ENCODE peak calls at places on chromosomes 11 and 22, in eight cellular contexts. K is mammary epithelial cell, E is brain microvascular endothelial cell, W is IMR-90, F is stomach, V is GM12865, O is right atrium auricular region, M is fibroblast of lung. Y is an unnamed sample.

GRCh38 chr11:125224391-125225015 is 60.0 kb downstream of the PKNOX2 start:
- DNase-seq in O (peak; percentile 73), E (peak; percentile 51), W (peak; percentile 23), V (no peak), F (peak; percentile 40), M (peak; percentile 60), K (peak; percentile 4), Y (no peak)

GRCh38 chr11:4076774-4077173 is 17.8 kb upstream of the RRM1 start:
- DNase-seq in M (no peak), E (no peak), V (no peak), W (no peak), O (no peak), K (no peak), F (no peak), Y (no peak)

GRCh38 chr11:14081541-14082211 is 119.2 kb downstream of the SPON1 start:
- DNase-seq in E (no peak), O (no peak), V (no peak), W (no peak), F (no peak), K (no peak), M (no peak), Y (no peak)

GRCh38 chr11:26025680-26026079 is 306.2 kb upstream of the ANO3 start:
- DNase-seq in W (peak; percentile 3), K (peak; percentile 4), O (no peak), F (no peak), M (peak; percentile 41), V (no peak), E (peak; percentile 5), Y (no peak)

GRCh38 chr11:85316967-85317366 is 310.2 kb downstream of the DLG2 start:
- DNase-seq in F (no peak), O (no peak), M (no peak), E (no peak), W (no peak), V (peak; percentile 83), K (no peak), Y (no peak)

GRCh38 chr11:11148104-11148509 is 204.9 kb downstream of the CSNK2A3 start:
- DNase-seq in V (peak; percentile 38), K (peak; percentile 65), O (peak; percentile 87), F (no peak), E (peak; percentile 83), W (peak; percentile 74), M (peak; percentile 85), Y (peak; percentile 79)

GRCh38 chr11:9493492-9493891 is 32.7 kb downstream of the ZNF143 start:
- DNase-seq in O (no peak), E (no peak), W (no peak), V (no peak), F (no peak), M (no peak), K (no peak), Y (no peak)

GRCh38 chr11:70952171-70952570 is 300.2 kb downstream of the SHANK2 start:
- DNase-seq in V (no peak), F (no peak), M (no peak), K (no peak), O (no peak), W (no peak), E (no peak), Y (no peak)

GRCh38 chr22:33785283-33785991 is 134.8 kb downstream of the LARGE1 start:
- DNase-seq in F (no peak), K (peak; percentile 91), E (peak; percentile 66), M (peak; percentile 46), V (peak; percentile 79), O (no peak), W (peak; percentile 88), Y (peak; percentile 39)

GRCh38 chr22:37815593-37815992 is 7.6 kb upstream of the GALR3 start:
- DNase-seq in O (no peak), E (no peak), M (no peak), W (no peak), V (no peak), F (no peak), K (no peak), Y (no peak)

GRCh38 chr22:19679476-19680099 is 34.7 kb upstream of the SEPTIN5 start:
- DNase-seq in M (no peak), K (no peak), F (peak; percentile 60), W (no peak), O (no peak), V (peak; percentile 15), E (no peak), Y (no peak)

GRCh38 chr11:61082931-61083531 is 19.3 kb upstream of the CD5 start:
- DNase-seq in W (no peak), E (no peak), F (no peak), O (no peak), V (no peak), M (no peak), K (no peak), Y (no peak)

GRCh38 chr11:36122715-36123114 is 166.5 kb downstream of the COMMD9 start:
- DNase-seq in M (peak; percentile 18), K (peak; percentile 7), V (no peak), W (no peak), O (no peak), F (no peak), E (no peak), Y (no peak)

GRCh38 chr22:47047321-47048122 is 285.1 kb downstream of the TBC1D22A start:
- DNase-seq in K (no peak), M (no peak), W (no peak), O (no peak), F (no peak), E (no peak), V (no peak), Y (no peak)

GRCh38 chr11:35752115-35752514 is 89.5 kb downstream of the TRIM44 start:
- DNase-seq in O (no peak), V (no peak), F (no peak), K (no peak), E (peak; percentile 5), M (no peak), W (peak; percentile 18), Y (no peak)

GRCh38 chr11:57471496-57471895 is 11.2 kb downstream of the RTN4RL2 start:
- DNase-seq in O (no peak), V (no peak), W (no peak), M (no peak), K (peak; percentile 18), F (peak; percentile 61), E (no peak), Y (no peak)

GRCh38 chr11:31702966-31703365 is 108.2 kb downstream of the PAX6 start:
- DNase-seq in E (peak; percentile 24), M (peak; percentile 21), K (no peak), W (peak; percentile 67), F (no peak), O (no peak), V (no peak), Y (no peak)

GRCh38 chr11:82864268-82864667 is 36.0 kb downstream of the PRCP start:
- DNase-seq in F (peak; percentile 42), V (peak; percentile 52), K (peak; percentile 43), W (peak; percentile 41), O (peak; percentile 70), E (peak; percentile 45), M (peak; percentile 90), Y (peak; percentile 31)

GRCh38 chr11:74957937-74958629 is 9.0 kb downstream of the SPCS2 start:
- DNase-seq in O (no peak), V (no peak), F (no peak), E (no peak), W (no peak), M (no peak), K (no peak), Y (no peak)

GRCh38 chr11:74952752-74953151 is 3.7 kb downstream of the SPCS2 start:
- DNase-seq in W (no peak), O (no peak), E (no peak), M (no peak), K (no peak), V (no peak), F (no peak), Y (no peak)

GRCh38 chr11:74953448-74953847 is 4.4 kb downstream of the SPCS2 start:
- DNase-seq in E (no peak), O (no peak), K (no peak), W (no peak), V (peak; percentile 55), M (no peak), F (no peak), Y (no peak)

GRCh38 chr11:74954199-74954598 is 5.1 kb downstream of the SPCS2 start:
- DNase-seq in V (no peak), F (no peak), E (no peak), K (no peak), O (no peak), M (no peak), W (no peak), Y (no peak)

DNA sequence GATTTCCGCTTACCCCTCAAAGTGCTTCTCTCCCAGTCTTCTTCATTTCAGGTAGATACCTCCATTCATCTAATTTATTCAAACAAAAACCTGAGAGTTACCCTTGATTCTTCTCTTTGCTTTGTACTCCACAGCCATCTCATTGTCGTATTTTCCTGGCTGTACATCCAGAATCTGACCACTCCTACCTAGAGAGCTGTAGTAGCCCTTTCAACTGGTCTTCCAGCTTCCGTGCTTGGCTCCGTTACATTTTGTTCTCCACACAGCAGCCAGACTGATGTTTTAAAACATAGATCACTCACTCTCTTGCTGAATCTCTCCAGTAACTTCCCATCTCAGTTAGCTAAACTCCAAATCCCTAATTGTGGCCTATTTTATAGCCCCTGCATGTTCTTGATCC is 7.3 kb downstream of the SPCS2 start:
- DNase-seq in M (no peak), E (no peak), W (no peak), F (no peak), K (no peak), O (no peak), V (no peak), Y (no peak)
- H3K4me3 ChIP-seq in M (no peak overlapping the region), E (no peak overlapping the region), W (no peak overlapping the region), F (no peak overlapping the region), K (no peak overlapping the region), O (no peak overlapping the region), V (no peak overlapping the region), Y (no peak overlapping the region)

GRCh38 chr11:119415517-119415916 is 7.5 kb downstream of the THY1 start:
- DNase-seq in V (no peak), O (no peak), K (no peak), W (no peak), M (no peak), F (no peak), E (no peak), Y (no peak)
- TF ChIP-seq CTCF in V (no peak), O (no peak), K (no peak), W (no peak), M (no peak), F (no peak), E (no peak), Y (no peak)

GRCh38 chr11:76962583-76963416 is 71.4 kb upstream of the B3GNT6 start:
- DNase-seq in F (peak; percentile 55), E (no peak), M (no peak), K (no peak), V (peak; percentile 59), W (no peak), O (no peak), Y (no peak)
- H3K4me3 ChIP-seq in F (no peak overlapping the region), E (no peak overlapping the region), M (no peak overlapping the region), K (no peak overlapping the region), V (no peak overlapping the region), W (no peak overlapping the region), O (no peak overlapping the region), Y (no peak overlapping the region)

DNA sequence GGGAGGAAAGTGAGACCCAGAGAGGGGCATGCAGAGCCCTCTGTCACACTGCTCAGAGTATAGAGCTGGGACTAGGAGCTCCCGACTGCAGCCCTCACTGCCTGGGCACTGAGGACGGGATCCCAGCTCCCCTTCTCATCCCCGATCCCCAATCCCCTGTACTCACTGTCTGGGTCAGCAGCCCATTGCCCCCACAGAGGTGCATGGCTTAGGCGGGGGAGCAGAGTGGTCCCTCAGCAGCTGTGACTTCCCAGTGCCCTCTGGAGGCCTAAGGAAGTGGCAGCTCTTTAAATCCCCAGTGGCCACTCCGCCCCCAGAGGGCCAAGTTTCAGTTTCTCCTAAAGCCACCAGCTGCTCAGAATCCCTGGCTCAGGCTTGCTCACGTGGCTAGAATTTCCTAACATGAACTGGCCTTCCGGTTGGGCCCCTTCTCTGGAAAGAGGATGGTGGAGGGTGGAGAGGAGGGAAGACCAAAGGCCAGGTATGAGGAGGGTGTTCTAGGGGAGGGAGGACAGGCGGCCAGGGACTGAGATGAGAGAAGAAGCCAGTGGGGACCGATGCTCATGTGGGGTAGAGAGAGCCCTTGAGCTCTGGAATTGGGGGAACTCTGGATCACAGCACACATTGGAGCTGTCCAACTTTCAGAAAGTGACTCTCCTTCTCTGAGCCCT is at the start of gene BATF2:
- DNase-seq in E (peak; percentile 57), M (peak; percentile 87), O (peak; percentile 79), F (peak; percentile 89), K (peak; percentile 60), V (no peak), W (peak; percentile 83), Y (peak; percentile 28)
- TF ChIP-seq CTCF in E (peak; percentile 68), M (peak; percentile 49), O (peak; percentile 40), F (peak; percentile 27), K (peak; percentile 21), V (no peak), W (peak; percentile 64), Y (peak; percentile 54)

Y was measured in AG09309.